ENCODE peak calls at places on chromosomes 6 and 20, in eight cellular contexts. O, V, D, H, M, S, Y and F are unnamed samples.

GRCh38 chr6:15990179-15990578 is 138.7 kb upstream of the MYLIP start:
- DNase-seq in H (no peak), V (no peak), D (no peak), M (no peak), S (no peak), Y (no peak), O (no peak), F (no peak)

GRCh38 chr6:146664871-146665270 is 66.1 kb downstream of the ADGB start:
- DNase-seq in H (no peak), M (no peak), O (no peak), Y (no peak), V (no peak), S (peak; percentile 6), D (no peak), F (no peak)

GRCh38 chr20:60553095-60553494 is 594.9 kb downstream of the CDH26 start:
- DNase-seq in M (no peak), D (no peak), O (no peak), S (no peak), V (no peak), Y (no peak), H (no peak), F (no peak)

GRCh38 chr6:158718431-158719126 is 68.7 kb downstream of the SYTL3 start:
- DNase-seq in H (peak; percentile 77), S (no peak), M (no peak), D (peak; percentile 75), V (peak; percentile 39), O (peak; percentile 43), Y (no peak), F (no peak)

GRCh38 chr6:40586800-40587201 is 363 bp downstream of the LRFN2 start:
- DNase-seq in Y (no peak), V (no peak), O (no peak), S (peak; percentile 1), D (peak; percentile 34), M (no peak), H (no peak), F (no peak)

GRCh38 chr6:34560366-34561226 is 4.5 kb upstream of the SPDEF start:
- DNase-seq in V (no peak), S (peak; percentile 68), O (peak; percentile 60), M (no peak), H (no peak), D (no peak), Y (peak; percentile 16), F (no peak)

GRCh38 chr6:35962779-35963570 is 42.1 kb upstream of the SRPK1 start:
- DNase-seq in H (no peak), D (no peak), Y (no peak), V (no peak), S (no peak), O (no peak), M (no peak), F (no peak)

GRCh38 chr6:119575721-119576120 is 226.2 kb upstream of the MAN1A1 start:
- DNase-seq in M (no peak), V (no peak), H (no peak), S (peak; percentile 82), D (no peak), O (peak; percentile 61), Y (peak; percentile 87), F (peak; percentile 92)

GRCh38 chr6:138293996-138294395 is 75.7 kb upstream of the PBOV1 start:
- DNase-seq in O (no peak), V (no peak), Y (no peak), M (no peak), S (peak; percentile 63), H (no peak), D (no peak), F (no peak)

GRCh38 chr6:144811140-144811539 is 526.0 kb downstream of the UTRN start:
- DNase-seq in O (no peak), S (peak; percentile 53), M (no peak), Y (no peak), V (no peak), H (no peak), D (no peak), F (no peak)

GRCh38 chr6:141267420-141267819 is 865.3 kb upstream of the GJE1 start:
- DNase-seq in O (no peak), D (no peak), Y (no peak), H (no peak), V (no peak), M (no peak), S (no peak), F (no peak)

GRCh38 chr20:20743511-20744169 is 31.2 kb upstream of the RALGAPA2 start:
- DNase-seq in D (peak; percentile 40), O (no peak), Y (no peak), V (peak; percentile 46), H (no peak), S (peak; percentile 5), M (no peak), F (no peak)

GRCh38 chr6:9516207-9516606 is 898.7 kb downstream of the TFAP2A start:
- DNase-seq in D (no peak), O (peak; percentile 91), H (peak; percentile 57), S (peak; percentile 88), V (no peak), Y (peak; percentile 59), M (no peak), F (peak; percentile 75)

GRCh38 chr20:1275919-1276318 is 9.8 kb downstream of the SNPH start:
- DNase-seq in S (no peak), D (no peak), H (no peak), Y (no peak), V (no peak), O (no peak), M (no peak), F (no peak)

GRCh38 chr20:4961746-4962145 is 39.6 kb downstream of the SLC23A2 start:
- DNase-seq in S (peak; percentile 90), H (no peak), D (no peak), O (peak; percentile 71), V (peak; percentile 41), Y (no peak), M (no peak), F (no peak)

GRCh38 chr6:162726997-162727346 is 594 bp downstream of the PRKN start:
- DNase-seq in M (no peak), D (no peak), Y (no peak), O (peak; percentile 35), S (peak; percentile 3), H (no peak), V (no peak), F (peak; percentile 2)

GRCh38 chr6:108941281-108941680 is 93.1 kb downstream of the ARMC2 start:
- DNase-seq in M (no peak), O (no peak), V (no peak), S (no peak), H (no peak), Y (no peak), D (no peak), F (peak; percentile 73)

GRCh38 chr6:19210849-19211590 is 626.1 kb upstream of the ID4 start:
- DNase-seq in O (no peak), V (peak; percentile 28), S (no peak), Y (no peak), D (peak; percentile 47), H (no peak), M (no peak), F (no peak)

GRCh38 chr20:13041574-13042457 is 33.0 kb downstream of the SPTLC3 start:
- DNase-seq in D (no peak), V (no peak), Y (no peak), M (no peak), H (no peak), O (peak; percentile 52), S (peak; percentile 50), F (no peak)

GRCh38 chr20:38725959-38726848 is 1.9 kb downstream of the SLC32A1 start:
- DNase-seq in S (no peak), H (no peak), O (peak; percentile 33), Y (no peak), M (peak; percentile 38), D (peak; percentile 68), V (peak; percentile 43), F (no peak)

GRCh38 chr6:98880486-98880885 is 46.1 kb downstream of the POU3F2 start:
- DNase-seq in Y (no peak), D (no peak), M (peak; percentile 9), V (no peak), H (no peak), S (no peak), O (no peak), F (no peak)

GRCh38 chr6:158476389-158476788 is 83.5 kb upstream of the TMEM181 start:
- DNase-seq in V (no peak), Y (no peak), H (no peak), S (no peak), O (no peak), M (peak; percentile 46), D (no peak), F (no peak)

GRCh38 chr20:32574296-32575226 is 10.6 kb downstream of the NOL4L start:
- DNase-seq in O (peak; percentile 88), Y (peak; percentile 72), M (no peak), D (no peak), S (peak; percentile 90), V (peak; percentile 40), H (no peak), F (no peak)

GRCh38 chr6:17580518-17581048 is 19.5 kb upstream of the FAM8A1 start:
- DNase-seq in Y (no peak), S (peak; percentile 55), V (peak; percentile 28), M (no peak), D (peak; percentile 75), O (peak; percentile 72), H (no peak), F (no peak)

GRCh38 chr20:47677314-47678129 is 107.8 kb downstream of the SULF2 start:
- DNase-seq in H (peak; percentile 51), S (peak; percentile 29), D (peak; percentile 76), O (peak; percentile 46), M (peak; percentile 73), Y (no peak), V (peak; percentile 55), F (peak; percentile 55)

GRCh38 chr20:63580796-63581461 is 6.9 kb upstream of the HELZ2 start:
- DNase-seq in S (peak; percentile 41), O (peak; percentile 75), H (peak; percentile 52), M (no peak), Y (peak; percentile 28), D (peak; percentile 58), V (no peak), F (peak; percentile 73)
- TF ChIP-seq CTCF in S (peak; percentile 44), O (peak; percentile 41), H (peak; percentile 61), M (peak; percentile 76), Y (peak; percentile 61), D (no peak), V (peak; percentile 33), F (peak; percentile 94)

DNA sequence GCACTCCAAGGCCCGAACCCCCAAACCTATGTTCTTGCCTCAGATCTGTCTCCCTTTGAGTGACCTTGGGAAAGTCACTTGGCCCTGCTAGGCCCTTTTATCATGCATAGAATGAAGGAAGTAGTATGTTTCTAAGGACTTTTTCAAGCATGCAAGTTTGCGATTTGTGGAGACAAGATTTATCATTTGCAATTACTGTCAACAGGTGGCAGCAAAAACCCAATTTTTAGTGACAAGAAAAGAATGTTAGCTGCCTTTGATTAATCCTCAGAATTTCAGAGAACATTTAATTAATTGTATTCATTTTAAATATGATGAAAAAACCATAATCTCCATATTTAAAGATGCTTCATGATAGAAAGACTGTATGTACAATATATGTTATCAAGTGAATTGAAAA is 28.3 kb upstream of the PREP start:
- DNase-seq in O (peak; percentile 79), S (peak; percentile 50), Y (peak; percentile 57), M (no peak), H (peak; percentile 51), D (no peak), V (no peak), F (peak; percentile 45)
- TF ChIP-seq CTCF in O (peak; percentile 40), S (peak; percentile 50), Y (peak; percentile 84), M (peak; percentile 39), H (peak; percentile 67), D (peak; percentile 42), V (peak; percentile 62), F (peak; percentile 79)

GRCh38 chr20:42864116-42864515 is 325.6 kb downstream of the PTPRT start:
- DNase-seq in D (no peak), M (no peak), V (no peak), S (no peak), H (no peak), Y (no peak), O (no peak), F (no peak)
- TF ChIP-seq CTCF in D (no peak), M (no peak), V (no peak), S (no peak), H (no peak), Y (no peak), O (no peak), F (no peak)

GRCh38 chr6:20212392-20213111 is at the start of gene MBOAT1:
- DNase-seq in S (peak; percentile 91), V (peak; percentile 95), M (peak; percentile 88), O (peak; percentile 98), D (peak; percentile 92), H (peak; percentile 68), Y (peak; percentile 88), F (peak; percentile 86)
- TF ChIP-seq CTCF in S (no peak), V (no peak), M (peak; percentile 25), O (no peak), D (no peak), H (no peak), Y (peak; percentile 43), F (peak; percentile 38)